ENCODE peak calls at places on chromosomes 11 and 22, in seven cellular contexts. M is IMR-90, P is mesendoderm, H is H1, Q is H9, I is mesenchymal stem cell, D is neuronal stem cell. N is an unnamed sample.
A peak's percentile ranks its signal among the peaks of the same experiment; 100 is the strongest.

GRCh38 chr11:94781822-94782221 is 13.7 kb downstream of the AMOTL1 start:
- DNase-seq in M (peak; percentile 85), P (no peak), H (no peak), Q (no peak), I (peak; percentile 84), D (no peak), N (no peak)

GRCh38 chr11:112697371-112697770 is 263.8 kb upstream of the NCAM1 start:
- DNase-seq in M (no peak), P (no peak), H (no peak), Q (no peak), I (no peak), D (peak; percentile 33), N (no peak)

GRCh38 chr22:36422287-36423014 is 34.7 kb upstream of the MYH9 start:
- DNase-seq in M (no peak), P (no peak), H (no peak), Q (no peak), I (no peak), D (no peak), N (no peak)

GRCh38 chr22:37060801-37061610 is 9.5 kb downstream of the KCTD17 start:
- DNase-seq in M (no peak), P (no peak), H (no peak), Q (no peak), I (no peak), D (no peak), N (no peak)

GRCh38 chr11:76626266-76626665 is 44.3 kb downstream of the LRRC32 start:
- DNase-seq in M (no peak), P (no peak), H (no peak), Q (no peak), I (no peak), D (no peak), N (no peak)

GRCh38 chr22:19520566-19521305 is 3.5 kb downstream of the CLDN5 start:
- DNase-seq in M (no peak), P (no peak), H (no peak), Q (no peak), I (no peak), D (no peak), N (no peak)

GRCh38 chr22:36386900-36387663 is 685 bp downstream of the MYH9 start:
- DNase-seq in M (no peak), P (no peak), H (no peak), Q (no peak), I (no peak), D (no peak), N (no peak)

GRCh38 chr22:40499187-40499753 is 128.9 kb downstream of the SGSM3 start:
- DNase-seq in M (peak; percentile 99), P (peak; percentile 79), H (no peak), Q (no peak), I (peak; percentile 98), D (no peak), N (peak; percentile 89)

GRCh38 chr11:110471315-110471714 is 41.6 kb downstream of the FDX1 start:
- DNase-seq in M (peak; percentile 75), P (no peak), H (no peak), Q (no peak), I (peak; percentile 28), D (no peak), N (no peak)

GRCh38 chr11:19389787-19390303 is 149.1 kb upstream of the E2F8 start:
- DNase-seq in M (peak; percentile 27), P (no peak), H (no peak), Q (no peak), I (peak; percentile 65), D (no peak), N (no peak)

GRCh38 chr11:35730254-35730653 is 67.7 kb downstream of the TRIM44 start:
- DNase-seq in M (no peak), P (no peak), H (no peak), Q (no peak), I (no peak), D (no peak), N (no peak)

GRCh38 chr11:34300571-34301295 is 57.1 kb downstream of the ABTB2 start:
- DNase-seq in M (no peak), P (no peak), H (no peak), Q (no peak), I (no peak), D (no peak), N (no peak)

GRCh38 chr22:18927020-18927419 is 9.1 kb downstream of the PRODH start:
- DNase-seq in M (no peak), P (no peak), H (no peak), Q (no peak), I (no peak), D (no peak), N (no peak)

GRCh38 chr22:26610072-26610958 is 7.5 kb downstream of the CRYBB1 start:
- DNase-seq in M (peak; percentile 96), P (no peak), H (no peak), Q (no peak), I (peak; percentile 46), D (no peak), N (no peak)

GRCh38 chr11:83809274-83809673 is 523.1 kb upstream of the CCDC90B start:
- DNase-seq in M (no peak), P (no peak), H (no peak), Q (no peak), I (no peak), D (no peak), N (no peak)

GRCh38 chr11:72602250-72602904 is 71.8 kb downstream of the PDE2A start:
- DNase-seq in M (no peak), P (no peak), H (no peak), Q (no peak), I (no peak), D (no peak), N (peak; percentile 34)

GRCh38 chr11:126776125-126776524 is 224.4 kb downstream of the KIRREL3 start:
- DNase-seq in M (no peak), P (no peak), H (no peak), Q (no peak), I (no peak), D (no peak), N (no peak)

GRCh38 chr11:19349340-19350025 is 108.7 kb upstream of the E2F8 start:
- DNase-seq in M (no peak), P (no peak), H (no peak), Q (no peak), I (no peak), D (no peak), N (no peak)

GRCh38 chr11:122330466-122330865 is 214.5 kb upstream of the BLID start:
- DNase-seq in M (peak; percentile 8), P (no peak), H (no peak), Q (no peak), I (no peak), D (no peak), N (no peak)

GRCh38 chr11:2365571-2366210 is 11.4 kb upstream of the CD81 start:
- DNase-seq in M (no peak), P (no peak), H (no peak), Q (no peak), I (no peak), D (no peak), N (no peak)

GRCh38 chr22:47293368-47294221 is 531.1 kb downstream of the TBC1D22A start:
- DNase-seq in M (no peak), P (no peak), H (no peak), Q (no peak), I (no peak), D (no peak), N (no peak)

GRCh38 chr11:36890280-36890679 is 292.2 kb upstream of the RAG2 start:
- DNase-seq in M (no peak), P (no peak), H (no peak), Q (no peak), I (no peak), D (no peak), N (no peak)

GRCh38 chr11:109697140-109697843 is 275.3 kb downstream of the C11orf87 start:
- DNase-seq in M (peak; percentile 50), P (peak; percentile 82), H (peak; percentile 47), Q (peak; percentile 68), I (peak; percentile 64), D (peak; percentile 18), N (peak; percentile 77)

GRCh38 chr22:38257650-38258246 is 15.1 kb downstream of the TMEM184B start:
- DNase-seq in M (no peak), P (no peak), H (no peak), Q (no peak), I (no peak), D (no peak), N (no peak)

DNA sequence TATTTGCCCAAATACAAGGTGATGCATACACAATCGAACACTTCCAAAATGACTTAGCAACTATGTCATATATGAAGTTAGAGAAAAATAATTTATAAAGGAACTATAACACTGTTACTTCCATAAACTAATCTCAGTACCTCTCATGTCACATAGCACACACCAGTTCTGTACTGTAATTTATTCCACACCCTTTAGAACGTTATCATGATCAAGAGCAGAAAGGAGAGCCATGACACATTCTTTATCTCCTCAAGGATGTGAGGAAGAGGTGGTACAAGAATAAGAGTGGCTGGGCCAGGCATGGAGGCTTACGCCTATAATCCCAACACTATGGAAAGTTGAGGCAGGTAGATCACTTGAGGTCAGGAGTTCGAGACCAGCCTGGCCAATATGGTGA is 31.1 kb downstream of the PICALM start:
- DNase-seq in M (no peak), P (no peak), H (no peak), Q (no peak), I (no peak), D (no peak), N (no peak)
- H3K23ac ChIP-seq in M (no peak overlapping the region), P (no peak overlapping the region), H (no peak overlapping the region), Q (no peak overlapping the region), I (no peak overlapping the region), D (no peak overlapping the region), N (no peak overlapping the region)

GRCh38 chr22:45667486-45667885 is 4.1 kb upstream of the ATXN10 start:
- DNase-seq in M (no peak), P (no peak), H (no peak), Q (no peak), I (no peak), D (no peak), N (no peak)

GRCh38 chr22:45664136-45664646 is 7.4 kb upstream of the ATXN10 start:
- DNase-seq in M (no peak), P (no peak), H (no peak), Q (no peak), I (no peak), D (no peak), N (no peak)
- H3K23ac ChIP-seq in M (no peak overlapping the region), P (no peak overlapping the region), H (no peak overlapping the region), Q (no peak overlapping the region), I (no peak overlapping the region), D (no peak overlapping the region), N (no peak overlapping the region)

GRCh38 chr11:120132645-120133185 is 5.2 kb downstream of the TRIM29 start:
- DNase-seq in M (no peak), P (no peak), H (peak; percentile 26), Q (peak; percentile 13), I (no peak), D (no peak), N (no peak)
- H3K23ac ChIP-seq in M (no peak overlapping the region), P (no peak overlapping the region), H (no peak overlapping the region), Q (no peak overlapping the region), I (no peak overlapping the region), D (no peak overlapping the region), N (no peak overlapping the region)

GRCh38 chr11:45087301-45087700 is 59.1 kb upstream of the PRDM11 start:
- DNase-seq in M (peak; percentile 60), P (no peak), H (no peak), Q (no peak), I (peak; percentile 90), D (no peak), N (peak; percentile 59)

GRCh38 chr11:45087761-45088160 is 58.7 kb upstream of the PRDM11 start:
- DNase-seq in M (no peak), P (no peak), H (no peak), Q (no peak), I (no peak), D (no peak), N (peak; percentile 54)

GRCh38 chr11:45085657-45086501 is 60.6 kb upstream of the PRDM11 start:
- DNase-seq in M (no peak), P (peak; percentile 34), H (no peak), Q (peak; percentile 54), I (no peak), D (no peak), N (peak; percentile 83)

GRCh38 chr11:45089251-45089650 is 57.2 kb upstream of the PRDM11 start:
- DNase-seq in M (peak; percentile 93), P (no peak), H (no peak), Q (no peak), I (peak; percentile 91), D (no peak), N (peak; percentile 97)

GRCh38 chr11:45086526-45086925 is 59.9 kb upstream of the PRDM11 start:
- DNase-seq in M (no peak), P (no peak), H (no peak), Q (no peak), I (no peak), D (no peak), N (no peak)
- H3K23ac ChIP-seq in M (no peak overlapping the region), P (no peak overlapping the region), H (no peak overlapping the region), Q (no peak overlapping the region), I (no peak overlapping the region), D (no peak overlapping the region), N (no peak overlapping the region)

N was measured in trophoblast cell.